ENCODE peak calls at places on chromosomes 7 and 10, in nine cellular contexts. One of them, this sample, is unnamed.

GRCh38 chr10:5971315-5971832 is 6.0 kb downstream of the IL15RA start:
- DNase-seq in stimulated activated CD8-positive, alpha-beta memory T cell treated with anti-CD3 and anti-CD28 coated beads, Interleukin-7, amount 100 ng/mL, for 48 hours: no peak
- DNase-seq in globus pallidus: no peak
- DNase-seq in NCI-H146: no peak
- DNase-seq in stimulated activated CD4-positive, alpha-beta T cell treated with anti-CD3 and anti-CD28 coated beads, Interleukin-1b, Interleukin-23, amount 100 ng/mL, for 24 hours: no peak
- DNase-seq in T-helper 2 cell treated with Interferon-gamma antibody and Interleukin-4, amounts not matched to agents 5 μg/mL and 100 μg/mL, for 36 hours: peak
- DNase-seq in NCI-H2081: no peak
- DNase-seq in fibroblast of lung: peak
- DNase-seq in GM23248: peak
- DNase-seq in this sample: no peak

GRCh38 chr10:19620867-19621266 is 195.4 kb upstream of the PLXDC2 start:
- DNase-seq in stimulated activated CD8-positive, alpha-beta memory T cell treated with anti-CD3 and anti-CD28 coated beads, Interleukin-7, amount 100 ng/mL, for 48 hours: no peak
- DNase-seq in globus pallidus: no peak
- DNase-seq in NCI-H146: no peak
- DNase-seq in stimulated activated CD4-positive, alpha-beta T cell treated with anti-CD3 and anti-CD28 coated beads, Interleukin-1b, Interleukin-23, amount 100 ng/mL, for 24 hours: no peak
- DNase-seq in T-helper 2 cell treated with Interferon-gamma antibody and Interleukin-4, amounts not matched to agents 5 μg/mL and 100 μg/mL, for 36 hours: no peak
- DNase-seq in NCI-H2081: no peak
- DNase-seq in fibroblast of lung: peak
- DNase-seq in GM23248: peak
- DNase-seq in this sample: peak

GRCh38 chr10:70324341-70324861 is 40.6 kb upstream of the NPFFR1 start:
- DNase-seq in stimulated activated CD8-positive, alpha-beta memory T cell treated with anti-CD3 and anti-CD28 coated beads, Interleukin-7, amount 100 ng/mL, for 48 hours: no peak
- DNase-seq in globus pallidus: no peak
- DNase-seq in NCI-H146: peak
- DNase-seq in stimulated activated CD4-positive, alpha-beta T cell treated with anti-CD3 and anti-CD28 coated beads, Interleukin-1b, Interleukin-23, amount 100 ng/mL, for 24 hours: no peak
- DNase-seq in T-helper 2 cell treated with Interferon-gamma antibody and Interleukin-4, amounts not matched to agents 5 μg/mL and 100 μg/mL, for 36 hours: no peak
- DNase-seq in NCI-H2081: no peak
- DNase-seq in fibroblast of lung: no peak
- DNase-seq in GM23248: no peak
- DNase-seq in this sample: no peak

GRCh38 chr7:138663741-138664710 is 37.1 kb downstream of the SVOPL start:
- DNase-seq in stimulated activated CD8-positive, alpha-beta memory T cell treated with anti-CD3 and anti-CD28 coated beads, Interleukin-7, amount 100 ng/mL, for 48 hours: no peak
- DNase-seq in globus pallidus: peak
- DNase-seq in NCI-H146: peak
- DNase-seq in stimulated activated CD4-positive, alpha-beta T cell treated with anti-CD3 and anti-CD28 coated beads, Interleukin-1b, Interleukin-23, amount 100 ng/mL, for 24 hours: no peak
- DNase-seq in T-helper 2 cell treated with Interferon-gamma antibody and Interleukin-4, amounts not matched to agents 5 μg/mL and 100 μg/mL, for 36 hours: no peak
- DNase-seq in NCI-H2081: no peak
- DNase-seq in fibroblast of lung: no peak
- DNase-seq in GM23248: peak
- DNase-seq in this sample: no peak

GRCh38 chr7:33108591-33108930 is 643 bp downstream of the RP9 start:
- DNase-seq in stimulated activated CD8-positive, alpha-beta memory T cell treated with anti-CD3 and anti-CD28 coated beads, Interleukin-7, amount 100 ng/mL, for 48 hours: no peak
- DNase-seq in globus pallidus: no peak
- DNase-seq in NCI-H146: no peak
- DNase-seq in stimulated activated CD4-positive, alpha-beta T cell treated with anti-CD3 and anti-CD28 coated beads, Interleukin-1b, Interleukin-23, amount 100 ng/mL, for 24 hours: no peak
- DNase-seq in T-helper 2 cell treated with Interferon-gamma antibody and Interleukin-4, amounts not matched to agents 5 μg/mL and 100 μg/mL, for 36 hours: no peak
- DNase-seq in NCI-H2081: no peak
- DNase-seq in fibroblast of lung: no peak
- DNase-seq in GM23248: no peak
- DNase-seq in this sample: peak

GRCh38 chr7:93830141-93830925 is 60.2 kb downstream of the TFPI2 start:
- DNase-seq in stimulated activated CD8-positive, alpha-beta memory T cell treated with anti-CD3 and anti-CD28 coated beads, Interleukin-7, amount 100 ng/mL, for 48 hours: no peak
- DNase-seq in globus pallidus: no peak
- DNase-seq in NCI-H146: no peak
- DNase-seq in stimulated activated CD4-positive, alpha-beta T cell treated with anti-CD3 and anti-CD28 coated beads, Interleukin-1b, Interleukin-23, amount 100 ng/mL, for 24 hours: no peak
- DNase-seq in T-helper 2 cell treated with Interferon-gamma antibody and Interleukin-4, amounts not matched to agents 5 μg/mL and 100 μg/mL, for 36 hours: no peak
- DNase-seq in NCI-H2081: no peak
- DNase-seq in fibroblast of lung: no peak
- DNase-seq in GM23248: no peak
- DNase-seq in this sample: no peak

GRCh38 chr7:41955475-41956243 is 252.8 kb upstream of the INHBA start:
- DNase-seq in stimulated activated CD8-positive, alpha-beta memory T cell treated with anti-CD3 and anti-CD28 coated beads, Interleukin-7, amount 100 ng/mL, for 48 hours: no peak
- DNase-seq in globus pallidus: peak
- DNase-seq in NCI-H146: no peak
- DNase-seq in stimulated activated CD4-positive, alpha-beta T cell treated with anti-CD3 and anti-CD28 coated beads, Interleukin-1b, Interleukin-23, amount 100 ng/mL, for 24 hours: no peak
- DNase-seq in T-helper 2 cell treated with Interferon-gamma antibody and Interleukin-4, amounts not matched to agents 5 μg/mL and 100 μg/mL, for 36 hours: no peak
- DNase-seq in NCI-H2081: no peak
- DNase-seq in fibroblast of lung: peak
- DNase-seq in GM23248: peak
- DNase-seq in this sample: peak

GRCh38 chr10:113493943-113494342 is 58.9 kb upstream of the HABP2 start:
- DNase-seq in stimulated activated CD8-positive, alpha-beta memory T cell treated with anti-CD3 and anti-CD28 coated beads, Interleukin-7, amount 100 ng/mL, for 48 hours: no peak
- DNase-seq in globus pallidus: no peak
- DNase-seq in NCI-H146: no peak
- DNase-seq in stimulated activated CD4-positive, alpha-beta T cell treated with anti-CD3 and anti-CD28 coated beads, Interleukin-1b, Interleukin-23, amount 100 ng/mL, for 24 hours: no peak
- DNase-seq in T-helper 2 cell treated with Interferon-gamma antibody and Interleukin-4, amounts not matched to agents 5 μg/mL and 100 μg/mL, for 36 hours: no peak
- DNase-seq in NCI-H2081: no peak
- DNase-seq in fibroblast of lung: no peak
- DNase-seq in GM23248: peak
- DNase-seq in this sample: peak

GRCh38 chr10:24723788-24724380 is at the start of gene ARHGAP21:
- DNase-seq in stimulated activated CD8-positive, alpha-beta memory T cell treated with anti-CD3 and anti-CD28 coated beads, Interleukin-7, amount 100 ng/mL, for 48 hours: peak
- DNase-seq in globus pallidus: peak
- DNase-seq in NCI-H146: peak
- DNase-seq in stimulated activated CD4-positive, alpha-beta T cell treated with anti-CD3 and anti-CD28 coated beads, Interleukin-1b, Interleukin-23, amount 100 ng/mL, for 24 hours: peak
- DNase-seq in T-helper 2 cell treated with Interferon-gamma antibody and Interleukin-4, amounts not matched to agents 5 μg/mL and 100 μg/mL, for 36 hours: peak
- DNase-seq in NCI-H2081: peak
- DNase-seq in fibroblast of lung: peak
- DNase-seq in GM23248: peak
- DNase-seq in this sample: peak

GRCh38 chr7:81487512-81487911 is 282.3 kb downstream of the HGF start:
- DNase-seq in stimulated activated CD8-positive, alpha-beta memory T cell treated with anti-CD3 and anti-CD28 coated beads, Interleukin-7, amount 100 ng/mL, for 48 hours: no peak
- DNase-seq in globus pallidus: no peak
- DNase-seq in NCI-H146: no peak
- DNase-seq in stimulated activated CD4-positive, alpha-beta T cell treated with anti-CD3 and anti-CD28 coated beads, Interleukin-1b, Interleukin-23, amount 100 ng/mL, for 24 hours: no peak
- DNase-seq in T-helper 2 cell treated with Interferon-gamma antibody and Interleukin-4, amounts not matched to agents 5 μg/mL and 100 μg/mL, for 36 hours: no peak
- DNase-seq in NCI-H2081: no peak
- DNase-seq in fibroblast of lung: no peak
- DNase-seq in GM23248: no peak
- DNase-seq in this sample: no peak

GRCh38 chr7:6559896-6560295 is 8.6 kb upstream of the GRID2IP start:
- DNase-seq in stimulated activated CD8-positive, alpha-beta memory T cell treated with anti-CD3 and anti-CD28 coated beads, Interleukin-7, amount 100 ng/mL, for 48 hours: no peak
- DNase-seq in globus pallidus: no peak
- DNase-seq in NCI-H146: peak
- DNase-seq in stimulated activated CD4-positive, alpha-beta T cell treated with anti-CD3 and anti-CD28 coated beads, Interleukin-1b, Interleukin-23, amount 100 ng/mL, for 24 hours: no peak
- DNase-seq in T-helper 2 cell treated with Interferon-gamma antibody and Interleukin-4, amounts not matched to agents 5 μg/mL and 100 μg/mL, for 36 hours: no peak
- DNase-seq in NCI-H2081: no peak
- DNase-seq in fibroblast of lung: no peak
- DNase-seq in GM23248: no peak
- DNase-seq in this sample: no peak

GRCh38 chr10:63465293-63466167 is at the start of gene JMJD1C:
- DNase-seq in stimulated activated CD8-positive, alpha-beta memory T cell treated with anti-CD3 and anti-CD28 coated beads, Interleukin-7, amount 100 ng/mL, for 48 hours: peak
- DNase-seq in globus pallidus: peak
- DNase-seq in NCI-H146: peak
- DNase-seq in stimulated activated CD4-positive, alpha-beta T cell treated with anti-CD3 and anti-CD28 coated beads, Interleukin-1b, Interleukin-23, amount 100 ng/mL, for 24 hours: peak
- DNase-seq in T-helper 2 cell treated with Interferon-gamma antibody and Interleukin-4, amounts not matched to agents 5 μg/mL and 100 μg/mL, for 36 hours: peak
- DNase-seq in NCI-H2081: peak
- DNase-seq in fibroblast of lung: peak
- DNase-seq in GM23248: peak
- DNase-seq in this sample: peak

GRCh38 chr7:28487487-28487886 is 75.2 kb downstream of the CREB5 start:
- DNase-seq in stimulated activated CD8-positive, alpha-beta memory T cell treated with anti-CD3 and anti-CD28 coated beads, Interleukin-7, amount 100 ng/mL, for 48 hours: no peak
- DNase-seq in globus pallidus: no peak
- DNase-seq in NCI-H146: no peak
- DNase-seq in stimulated activated CD4-positive, alpha-beta T cell treated with anti-CD3 and anti-CD28 coated beads, Interleukin-1b, Interleukin-23, amount 100 ng/mL, for 24 hours: no peak
- DNase-seq in T-helper 2 cell treated with Interferon-gamma antibody and Interleukin-4, amounts not matched to agents 5 μg/mL and 100 μg/mL, for 36 hours: no peak
- DNase-seq in NCI-H2081: no peak
- DNase-seq in fibroblast of lung: no peak
- DNase-seq in GM23248: no peak
- DNase-seq in this sample: no peak